ENCODE peak calls at places on chromosomes 4 and X, in eight cellular contexts. I is naive thymus-derived CD4-positive, alpha-beta T cell; N is hippocampal formation; T is CD4-positive, alpha-beta memory T cell; G is CD4-positive, alpha-beta T cell; B is IMR-90; H is NCI-H1436; Z is HTR-8/SVneo. X is an unnamed sample.

GRCh38 chr4:1578968-1579833 is 104.9 kb downstream of the FAM53A start:
- DNase-seq in B (peak; percentile 28), Z (peak; percentile 62), H (no peak), N (no peak), G (peak; percentile 58), T (peak; percentile 77), I (peak; percentile 51), X (peak; percentile 79)

GRCh38 chrX:34655496-34656258 is 1.4 kb downstream of the TMEM47 start:
- DNase-seq in N (no peak), B (no peak), G (no peak), Z (no peak), T (no peak), I (no peak), H (no peak), X (no peak)

GRCh38 chr4:158938462-158939044 is 164.3 kb upstream of the RAPGEF2 start:
- DNase-seq in I (no peak), T (no peak), H (peak; percentile 61), G (no peak), Z (no peak), N (no peak), B (peak; percentile 40), X (no peak)

GRCh38 chrX:78333521-78333920 is 6.1 kb upstream of the CYSLTR1 start:
- DNase-seq in I (peak; percentile 51), B (no peak), N (no peak), H (peak; percentile 57), T (peak; percentile 79), Z (no peak), G (no peak), X (no peak)

GRCh38 chr4:79578613-79579012 is 170.6 kb upstream of the GK2 start:
- DNase-seq in G (no peak), T (no peak), H (no peak), B (no peak), N (no peak), Z (no peak), I (no peak), X (no peak)

GRCh38 chrX:8731579-8732395 is at the start of gene ANOS1:
- DNase-seq in Z (peak; percentile 31), T (no peak), G (no peak), N (peak; percentile 11), B (no peak), I (no peak), H (no peak), X (no peak)

GRCh38 chr4:177948853-177949252 is 506.6 kb upstream of the AGA start:
- DNase-seq in N (no peak), G (no peak), I (no peak), Z (no peak), B (no peak), T (no peak), H (no peak), X (no peak)

GRCh38 chr4:7783560-7783959 is 156.1 kb downstream of the AFAP1 start:
- DNase-seq in I (no peak), N (no peak), Z (no peak), B (no peak), H (no peak), T (no peak), G (no peak), X (no peak)

GRCh38 chr4:27474691-27475090 is 614.0 kb downstream of the STIM2 start:
- DNase-seq in Z (no peak), B (no peak), I (no peak), T (no peak), N (no peak), H (no peak), G (no peak), X (no peak)

GRCh38 chr4:183783933-183784622 is 121.0 kb upstream of the STOX2 start:
- DNase-seq in H (no peak), I (no peak), B (peak; percentile 31), G (no peak), N (no peak), T (no peak), Z (no peak), X (no peak)

GRCh38 chrX:72128881-72129280 is 2.8 kb downstream of the RTL5 start:
- DNase-seq in Z (peak; percentile 54), I (no peak), B (no peak), G (no peak), H (peak; percentile 36), N (no peak), T (peak; percentile 29), X (peak; percentile 25)

GRCh38 chrX:153597351-153597750 is 1.6 kb downstream of the CCNQ start:
- DNase-seq in G (no peak), Z (no peak), H (no peak), N (no peak), I (no peak), B (no peak), T (no peak), X (no peak)

GRCh38 chrX:2903366-2903765 is 25.8 kb downstream of the ARSD start:
- DNase-seq in N (no peak), H (no peak), I (no peak), Z (no peak), B (no peak), T (no peak), G (no peak), X (no peak)

GRCh38 chr4:71322425-71322824 is 16.4 kb upstream of the SLC4A4 start:
- DNase-seq in B (peak; percentile 43), T (no peak), I (no peak), G (no peak), Z (no peak), H (no peak), N (no peak), X (no peak)

GRCh38 chr4:79540143-79540542 is 132.1 kb upstream of the GK2 start:
- DNase-seq in N (no peak), B (no peak), I (no peak), G (no peak), H (no peak), T (no peak), Z (no peak), X (no peak)

GRCh38 chr4:13980317-13980716 is 352.8 kb upstream of the BOD1L1 start:
- DNase-seq in Z (no peak), H (no peak), B (peak; percentile 96), N (no peak), G (no peak), I (no peak), T (no peak), X (no peak)

GRCh38 chr4:89509708-89510269 is 202.2 kb upstream of the GPRIN3 start:
- DNase-seq in I (no peak), Z (no peak), H (no peak), N (no peak), G (no peak), T (no peak), B (peak; percentile 84), X (no peak)

GRCh38 chr4:173403051-173403450 is 4.1 kb upstream of the SCRG1 start:
- DNase-seq in I (no peak), T (no peak), H (no peak), N (no peak), B (peak; percentile 39), Z (peak; percentile 14), G (no peak), X (no peak)

GRCh38 chr4:818106-818921 is 7.6 kb downstream of the CPLX1 start:
- DNase-seq in Z (no peak), H (no peak), I (no peak), T (no peak), G (no peak), B (no peak), N (no peak), X (no peak)

X was measured in naive thymus-derived CD8-positive, alpha-beta T cell.